ENCODE peak calls at places on chromosomes 13 and 19, in nine cellular contexts. A is CD8-positive, alpha-beta memory T cell; U is NT2/D1; H is cardiac muscle cell; X is colonic mucosa; E is AG04450; G is ascending aorta; W is Peyer's patch; P is mammary epithelial cell. M is an unnamed sample.

GRCh38 chr13:77124423-77124822 is 97.5 kb upstream of the FBXL3 start:
- DNase-seq in A (no peak), U (no peak), H (peak; percentile 10), X (no peak), E (no peak), G (no peak), W (no peak), P (no peak), M (no peak)

GRCh38 chr13:30376426-30377311 is 45.6 kb upstream of the UBE2L5 start:
- DNase-seq in A (peak; percentile 50), U (no peak), H (no peak), X (peak; percentile 69), E (no peak), G (no peak), W (peak; percentile 86), P (peak; percentile 9), M (peak; percentile 62)

GRCh38 chr13:99546878-99547277 is 45.6 kb downstream of the TM9SF2 start:
- DNase-seq in A (no peak), U (no peak), H (no peak), X (no peak), E (no peak), G (no peak), W (no peak), P (no peak), M (no peak)

GRCh38 chr13:32737111-32737571 is 150.9 kb downstream of the PDS5B start:
- DNase-seq in A (no peak), U (no peak), H (peak; percentile 40), X (no peak), E (no peak), G (no peak), W (no peak), P (no peak), M (no peak)

GRCh38 chr19:51016798-51017683 is 2.5 kb downstream of the KLK10 start:
- DNase-seq in A (peak; percentile 31), U (peak; percentile 59), H (peak; percentile 47), X (no peak), E (no peak), G (no peak), W (no peak), P (peak; percentile 87), M (no peak)

GRCh38 chr19:5983367-5983955 is 5.5 kb upstream of the RANBP3 start:
- DNase-seq in A (no peak), U (no peak), H (peak; percentile 65), X (no peak), E (no peak), G (no peak), W (no peak), P (no peak), M (no peak)

GRCh38 chr13:105825071-105825470 is 710.4 kb downstream of the EFNB2 start:
- DNase-seq in A (no peak), U (no peak), H (no peak), X (no peak), E (no peak), G (no peak), W (no peak), P (no peak), M (no peak)

GRCh38 chr13:99237981-99238662 is 20.1 kb downstream of the GPR18 start:
- DNase-seq in A (no peak), U (no peak), H (no peak), X (no peak), E (no peak), G (no peak), W (no peak), P (no peak), M (no peak)

GRCh38 chr13:97257800-97258799 is 36.0 kb downstream of the MBNL2 start:
- DNase-seq in A (no peak), U (no peak), H (peak; percentile 96), X (no peak), E (no peak), G (peak; percentile 18), W (no peak), P (peak; percentile 79), M (no peak)

GRCh38 chr13:102836471-102836870 is 9.4 kb upstream of the ERCC5 start:
- DNase-seq in A (no peak), U (no peak), H (no peak), X (no peak), E (no peak), G (no peak), W (no peak), P (no peak), M (no peak)

GRCh38 chr13:102839462-102839861 is 6.4 kb upstream of the ERCC5 start:
- DNase-seq in A (no peak), U (no peak), H (peak; percentile 65), X (no peak), E (no peak), G (no peak), W (no peak), P (no peak), M (no peak)

GRCh38 chr13:102838982-102839381 is 6.8 kb upstream of the ERCC5 start:
- DNase-seq in A (no peak), U (no peak), H (no peak), X (no peak), E (no peak), G (no peak), W (no peak), P (no peak), M (no peak)

GRCh38 chr13:102838273-102838672 is 7.6 kb upstream of the ERCC5 start:
- DNase-seq in A (no peak), U (no peak), H (no peak), X (no peak), E (no peak), G (no peak), W (no peak), P (no peak), M (no peak)
- H3K27me3 ChIP-seq in A (no peaks in the 10 kb centered on the region), U (no peaks in the 10 kb centered on the region), H (no peaks in the 10 kb centered on the region), X (no peaks in the 10 kb centered on the region), E (no peaks in the 10 kb centered on the region), G (no peaks in the 10 kb centered on the region), W (no peaks in the 10 kb centered on the region), P (no peaks in the 10 kb centered on the region), M (no peaks in the 10 kb centered on the region)

GRCh38 chr19:8039231-8039630 is 13.3 kb upstream of the CCL25 start:
- DNase-seq in A (no peak), U (no peak), H (no peak), X (no peak), E (no peak), G (no peak), W (no peak), P (no peak), M (no peak)

GRCh38 chr19:8042900-8043299 is 9.7 kb upstream of the CCL25 start:
- DNase-seq in A (no peak), U (no peak), H (no peak), X (no peak), E (no peak), G (no peak), W (no peak), P (no peak), M (no peak)

GRCh38 chr19:8038815-8039214 is 13.7 kb upstream of the CCL25 start:
- DNase-seq in A (no peak), U (no peak), H (no peak), X (no peak), E (no peak), G (no peak), W (no peak), P (no peak), M (no peak)

GRCh38 chr19:8044018-8044417 is 8.5 kb upstream of the CCL25 start:
- DNase-seq in A (no peak), U (no peak), H (no peak), X (no peak), E (no peak), G (no peak), W (no peak), P (no peak), M (no peak)

DNA sequence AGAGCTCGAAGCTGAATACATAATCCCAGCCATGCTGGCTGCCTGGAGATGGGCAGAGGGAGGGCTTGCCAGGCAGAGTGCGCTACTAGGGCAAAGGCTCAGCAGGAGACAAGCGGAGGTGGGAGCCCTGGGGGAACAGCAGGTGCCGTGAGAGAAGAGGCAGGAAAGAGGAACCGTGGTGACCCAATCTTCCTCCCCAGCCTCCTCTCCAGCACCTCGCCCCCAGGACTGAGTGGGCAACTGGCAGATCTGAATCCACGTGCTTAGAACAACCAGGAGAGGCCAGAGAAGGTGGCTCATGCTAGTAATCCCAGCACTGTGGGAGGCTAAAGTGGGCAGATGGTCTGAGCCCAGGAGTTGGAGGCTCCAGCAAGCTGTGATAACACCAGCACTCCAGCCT is 11.0 kb upstream of the CCL25 start:
- DNase-seq in A (no peak), U (no peak), H (no peak), X (no peak), E (no peak), G (no peak), W (no peak), P (no peak), M (no peak)
- H3K27me3 ChIP-seq in A (no peaks in the 10 kb centered on the region), U (no peaks in the 10 kb centered on the region), H (no peaks in the 10 kb centered on the region), X (no peaks in the 10 kb centered on the region), E (peaks cover 6% of the 10 kb centered on the region), G (no peaks in the 10 kb centered on the region), W (no peaks in the 10 kb centered on the region), P (no peaks in the 10 kb centered on the region), M (no peaks in the 10 kb centered on the region)

GRCh38 chr19:7915250-7916136 is 863 bp downstream of the TGFBR3L start:
- DNase-seq in A (no peak), U (no peak), H (no peak), X (no peak), E (no peak), G (no peak), W (no peak), P (no peak), M (no peak)

GRCh38 chr19:7914099-7914498 is 531 bp upstream of the TGFBR3L start:
- DNase-seq in A (no peak), U (no peak), H (no peak), X (no peak), E (no peak), G (no peak), W (no peak), P (no peak), M (no peak)

GRCh38 chr19:7912697-7913564 is 1.7 kb upstream of the TGFBR3L start:
- DNase-seq in A (no peak), U (no peak), H (no peak), X (no peak), E (no peak), G (no peak), W (no peak), P (no peak), M (no peak)

GRCh38 chr19:7913652-7914051 is 978 bp upstream of the TGFBR3L start:
- DNase-seq in A (no peak), U (no peak), H (no peak), X (no peak), E (no peak), G (no peak), W (no peak), P (no peak), M (no peak)

GRCh38 chr19:7914598-7915045 is at the start of gene TGFBR3L:
- DNase-seq in A (no peak), U (no peak), H (no peak), X (no peak), E (no peak), G (no peak), W (no peak), P (no peak), M (no peak)
- H3K27me3 ChIP-seq in A (peaks cover 18% of the 10 kb centered on the region), U (peaks cover 36% of the 10 kb centered on the region), H (peaks cover 51% of the 10 kb centered on the region), X (peaks cover 41% of the 10 kb centered on the region), E (peaks cover 7% of the 10 kb centered on the region), G (peaks cover 13% of the 10 kb centered on the region), W (peaks cover 38% of the 10 kb centered on the region), P (peaks cover 17% of the 10 kb centered on the region), M (peaks cover 21% of the 10 kb centered on the region)

DNA sequence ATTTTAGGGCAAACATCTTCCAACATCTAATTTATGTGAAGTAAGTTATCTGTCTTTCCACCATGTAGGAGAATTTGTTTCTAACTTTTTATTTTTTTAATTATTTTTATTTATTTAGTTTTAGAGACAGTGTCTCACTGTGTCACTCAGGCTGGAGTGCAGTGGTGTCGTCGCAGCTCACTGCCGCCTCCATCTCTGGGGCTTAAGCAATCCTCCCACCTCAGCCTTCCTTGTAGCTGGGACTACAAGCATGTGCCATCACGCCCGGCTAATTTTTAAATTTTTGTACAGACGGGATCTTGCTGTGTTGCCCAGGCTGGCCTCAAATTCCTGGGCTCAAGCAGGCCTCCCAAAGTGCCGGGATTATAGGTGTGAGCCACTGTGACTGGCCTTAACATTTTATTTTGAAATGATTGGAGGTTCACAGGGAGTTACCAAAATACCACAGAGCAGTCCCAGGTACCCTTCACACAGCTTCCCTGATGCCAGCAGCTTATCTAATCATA is 58.8 kb downstream of the CELF5 start:
- DNase-seq in A (no peak), U (no peak), H (no peak), X (no peak), E (no peak), G (no peak), W (no peak), P (no peak), M (no peak)
- H3K27me3 ChIP-seq in A (no peaks in the 10 kb centered on the region), U (peaks cover 5% of the 10 kb centered on the region), H (no peaks in the 10 kb centered on the region), X (no peaks in the 10 kb centered on the region), E (peaks cover 27% of the 10 kb centered on the region), G (peaks cover 15% of the 10 kb centered on the region), W (peaks cover 3% of the 10 kb centered on the region), P (no peaks in the 10 kb centered on the region), M (no peaks in the 10 kb centered on the region)